ENCODE peak calls at places on chromosomes 5 and 9, in four cellular contexts. Y, D, N and Q are unnamed samples. For H3K9me3, the result is how much of the 10 kb centered on the place peaks cover.

GRCh38 chr5:72472666-72473422 is 34.4 kb downstream of the ZNF366 start:
- DNase-seq in Y (no peak), D (no peak), N (no peak), Q (no peak)

GRCh38 chr5:6712136-6712581 is 1.1 kb upstream of the TENT4A start:
- DNase-seq in Y (peak), D (peak), N (peak), Q (peak)

GRCh38 chr5:7856855-7857254 is 5.9 kb upstream of the CFAP90 start:
- DNase-seq in Y (no peak), D (no peak), N (no peak), Q (no peak)

GRCh38 chr5:10246761-10247160 is 2.9 kb downstream of the ATPSCKMT start:
- DNase-seq in Y (no peak), D (no peak), N (no peak), Q (no peak)

GRCh38 chr5:153513171-153513570 is 22.7 kb downstream of the GRIA1 start:
- DNase-seq in Y (peak), D (no peak), N (no peak), Q (no peak)

GRCh38 chr5:53915120-53915519 is 354.7 kb downstream of the NDUFS4 start:
- DNase-seq in Y (no peak), D (no peak), N (no peak), Q (no peak)

GRCh38 chr9:115373000-115373709 is 255.2 kb upstream of the TNC start:
- DNase-seq in Y (no peak), D (no peak), N (no peak), Q (no peak)

GRCh38 chr9:129313331-129313955 is 135.4 kb upstream of the IER5L start:
- DNase-seq in Y (no peak), D (peak), N (no peak), Q (no peak)

GRCh38 chr9:37675661-37676060 is 24.9 kb downstream of the FRMPD1 start:
- DNase-seq in Y (no peak), D (no peak), N (no peak), Q (no peak)

GRCh38 chr5:140165921-140166270 is 9.1 kb upstream of the CYSTM1 start:
- DNase-seq in Y (no peak), D (no peak), N (no peak), Q (no peak)

GRCh38 chr5:139131881-139132480 is 66.2 kb downstream of the SIL1 start:
- DNase-seq in Y (no peak), D (no peak), N (no peak), Q (no peak)

GRCh38 chr9:137956039-137956438 is 78.5 kb downstream of the CACNA1B start:
- DNase-seq in Y (no peak), D (no peak), N (no peak), Q (no peak)
- H3K9me3 ChIP-seq in Y (under half), D (under half), N (under half), Q (under half)

GRCh38 chr5:28666075-28666474 is 1627.7 kb upstream of the CDH9 start:
- DNase-seq in Y (no peak), D (no peak), N (no peak), Q (no peak)
- H3K9me3 ChIP-seq in Y (under half), D (half or more), N (under half), Q (under half)

GRCh38 chr9:111548623-111549022 is 23.6 kb downstream of the ZNF483 start:
- DNase-seq in Y (no peak), D (no peak), N (no peak), Q (no peak)

DNA sequence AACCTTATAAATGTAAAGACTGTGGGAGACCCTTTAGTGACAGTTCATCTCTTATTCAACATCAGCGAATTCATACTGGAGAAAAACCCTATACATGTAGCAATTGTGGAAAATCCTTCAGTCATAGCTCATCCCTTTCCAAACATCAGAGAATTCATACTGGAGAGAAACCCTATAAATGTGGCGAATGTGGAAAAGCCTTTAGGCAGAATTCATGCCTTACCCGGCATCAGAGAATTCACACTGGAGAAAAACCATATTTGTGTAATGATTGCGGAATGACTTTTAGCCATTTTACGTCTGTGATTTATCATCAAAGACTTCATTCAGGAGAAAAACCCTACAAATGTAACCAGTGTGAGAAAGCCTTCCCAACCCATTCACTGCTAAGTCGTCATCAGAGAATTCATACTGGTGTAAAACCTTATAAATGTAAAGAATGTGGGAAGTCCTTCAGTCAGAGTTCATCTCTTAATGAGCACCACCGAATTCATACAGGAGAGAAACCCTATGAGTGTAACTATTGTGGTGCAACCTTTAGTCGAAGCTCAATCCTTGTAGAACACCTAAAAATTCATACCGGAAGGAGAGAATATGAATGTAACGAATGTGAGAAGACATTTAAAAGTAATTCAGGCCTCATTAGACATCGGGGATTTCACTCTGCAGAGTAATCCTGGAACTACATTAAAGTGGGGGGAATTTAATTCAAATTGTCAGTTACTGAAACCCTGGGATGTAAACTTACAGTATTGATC is 17.7 kb downstream of the ZNF483 start:
- DNase-seq in Y (no peak), D (no peak), N (no peak), Q (no peak)
- H3K9me3 ChIP-seq in Y (under half), D (half or more), N (under half), Q (under half)

GRCh38 chr5:129506092-129506491 is 46.0 kb downstream of the ADAMTS19 start:
- DNase-seq in Y (no peak), D (no peak), N (no peak), Q (no peak)
- H3K9me3 ChIP-seq in Y (under half), D (under half), N (under half), Q (under half)

DNA sequence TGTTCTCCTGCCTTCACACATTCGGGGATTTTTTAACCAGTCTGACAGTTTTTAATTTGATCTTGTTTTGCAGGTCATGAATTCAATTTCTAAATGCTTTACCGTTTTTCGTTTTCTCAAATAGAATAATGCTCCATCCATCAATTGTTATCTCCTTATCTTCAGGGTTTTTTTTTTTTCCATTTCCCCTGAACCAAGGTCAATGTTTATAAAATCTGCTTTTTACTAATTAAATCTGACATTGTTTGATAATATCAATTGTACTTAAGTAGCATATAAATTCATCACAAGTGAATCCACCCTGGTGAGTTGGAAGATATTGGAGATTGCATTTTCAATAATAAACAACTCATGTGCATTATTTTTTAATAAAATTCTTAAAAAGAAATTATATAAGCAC is 2004.6 kb upstream of the WWC1 start:
- DNase-seq in Y (no peak), D (no peak), N (no peak), Q (no peak)
- H3K9me3 ChIP-seq in Y (under half), D (under half), N (under half), Q (under half)

GRCh38 chr5:178870411-178870810 is 10.7 kb downstream of the ZNF354B start:
- DNase-seq in Y (no peak), D (no peak), N (no peak), Q (no peak)
- H3K9me3 ChIP-seq in Y (under half), D (half or more), N (under half), Q (under half)

GRCh38 chr5:179123109-179123426 is 62.9 kb downstream of the ZNF354C start:
- DNase-seq in Y (no peak), D (no peak), N (no peak), Q (no peak)
- H3K9me3 ChIP-seq in Y (under half), D (under half), N (under half), Q (under half)

GRCh38 chr5:180250329-180250728 is 41.3 kb upstream of the RASGEF1C start:
- DNase-seq in Y (no peak), D (no peak), N (no peak), Q (no peak)
- H3K9me3 ChIP-seq in Y (under half), D (half or more), N (under half), Q (under half)

GRCh38 chr9:24381205-24381604 is 164.5 kb downstream of the IZUMO3 start:
- DNase-seq in Y (no peak), D (no peak), N (no peak), Q (no peak)
- H3K9me3 ChIP-seq in Y (under half), D (under half), N (under half), Q (under half)